ENCODE peak calls at places on chromosomes 5 and 9, in eight cellular contexts. N is cardiac fibroblast, U is neuronal stem cell, Y is fibroblast of mammary gland, E is upper lobe of left lung, C is foreskin fibroblast, K is uterus, F is A549. T is an unnamed sample.

GRCh38 chr9:13324988-13325387 is 45.5 kb upstream of the MPDZ start:
- DNase-seq in Y (peak; percentile 21), E (no peak), F (no peak), U (no peak), C (peak; percentile 1), N (peak; percentile 38), K (no peak), T (no peak)

GRCh38 chr5:116532762-116533525 is 41.7 kb downstream of the SEMA6A start:
- DNase-seq in C (no peak), U (no peak), Y (no peak), K (no peak), F (no peak), N (no peak), E (no peak), T (no peak)

GRCh38 chr5:145243016-145243415 is 592.1 kb downstream of the PRELID2 start:
- DNase-seq in N (no peak), F (no peak), U (peak; percentile 48), Y (no peak), C (no peak), K (no peak), E (no peak), T (no peak)

GRCh38 chr9:37100317-37100716 is 20.1 kb upstream of the ZCCHC7 start:
- DNase-seq in K (no peak), F (no peak), C (no peak), N (no peak), U (no peak), Y (no peak), E (no peak), T (no peak)

GRCh38 chr5:106780355-106780754 is 890.4 kb downstream of the EFNA5 start:
- DNase-seq in C (no peak), U (no peak), F (no peak), Y (no peak), K (no peak), N (no peak), E (no peak), T (no peak)

GRCh38 chr5:133438487-133438886 is 173.9 kb downstream of the FSTL4 start:
- DNase-seq in U (no peak), E (no peak), N (no peak), Y (no peak), K (no peak), C (no peak), F (no peak), T (no peak)

GRCh38 chr9:124489974-124490373 is 17.2 kb downstream of the NR5A1 start:
- DNase-seq in F (no peak), K (no peak), Y (no peak), N (no peak), C (no peak), U (no peak), E (no peak), T (no peak)

GRCh38 chr9:116482740-116483139 is 204.4 kb upstream of the TRIM32 start:
- DNase-seq in C (no peak), K (no peak), N (peak; percentile 76), E (peak; percentile 5), F (no peak), U (no peak), Y (no peak), T (no peak)

GRCh38 chr9:38228331-38229122 is 159.5 kb upstream of the SHB start:
- DNase-seq in F (no peak), E (no peak), K (no peak), C (no peak), N (no peak), Y (no peak), U (no peak), T (no peak)

GRCh38 chr5:97553829-97554452 is 370.9 kb upstream of the RIOK2 start:
- DNase-seq in N (no peak), C (no peak), F (no peak), Y (peak; percentile 58), K (no peak), U (no peak), E (no peak), T (no peak)

GRCh38 chr9:115924669-115924987 is 229.0 kb upstream of the PAPPA start:
- DNase-seq in E (no peak), K (no peak), F (no peak), Y (no peak), N (no peak), U (no peak), C (no peak), T (no peak)

GRCh38 chr5:94908889-94909480 is 290.5 kb downstream of the SLF1 start:
- DNase-seq in E (no peak), U (peak; percentile 24), N (peak; percentile 51), Y (peak; percentile 60), F (peak; percentile 28), K (no peak), C (peak; percentile 26), T (peak; percentile 10)

GRCh38 chr9:89010056-89010455 is 18.8 kb downstream of the S1PR3 start:
- DNase-seq in Y (no peak), N (no peak), U (no peak), E (no peak), F (no peak), K (no peak), C (no peak), T (no peak)

GRCh38 chr9:107213561-107214028 is 69.5 kb upstream of the RAD23B start:
- DNase-seq in U (no peak), F (peak; percentile 73), E (no peak), N (peak; percentile 90), C (peak; percentile 85), K (no peak), Y (peak; percentile 95), T (peak; percentile 31)

GRCh38 chr5:141838326-141839014 is 39.7 kb downstream of the PCDH1 start:
- DNase-seq in Y (no peak), F (no peak), C (no peak), E (peak; percentile 52), N (no peak), K (no peak), U (no peak), T (no peak)

GRCh38 chr5:172694061-172694460 is 53.0 kb downstream of the NEURL1B start:
- DNase-seq in Y (no peak), F (no peak), U (no peak), C (no peak), N (no peak), K (no peak), E (no peak), T (no peak)

GRCh38 chr9:33165263-33166151 is 1.6 kb downstream of the B4GALT1 start:
- DNase-seq in C (peak; percentile 89), F (peak; percentile 73), Y (peak; percentile 98), K (peak; percentile 57), E (no peak), N (peak; percentile 98), U (no peak), T (no peak)

GRCh38 chr9:136326061-136326776 is 1.1 kb upstream of the GPSM1 start:
- DNase-seq in N (peak; percentile 67), Y (peak; percentile 82), U (no peak), E (peak; percentile 82), F (no peak), K (no peak), C (peak; percentile 97), T (no peak)
- H3K4me3 ChIP-seq in N (no peak overlapping the region), Y (no peak overlapping the region), U (peak overlapping the region; percentile 92), E (no peak overlapping the region), F (no peak overlapping the region), K (peak overlapping the region; percentile 88), C (peak overlapping the region; percentile 4), T (no peak overlapping the region)

DNA sequence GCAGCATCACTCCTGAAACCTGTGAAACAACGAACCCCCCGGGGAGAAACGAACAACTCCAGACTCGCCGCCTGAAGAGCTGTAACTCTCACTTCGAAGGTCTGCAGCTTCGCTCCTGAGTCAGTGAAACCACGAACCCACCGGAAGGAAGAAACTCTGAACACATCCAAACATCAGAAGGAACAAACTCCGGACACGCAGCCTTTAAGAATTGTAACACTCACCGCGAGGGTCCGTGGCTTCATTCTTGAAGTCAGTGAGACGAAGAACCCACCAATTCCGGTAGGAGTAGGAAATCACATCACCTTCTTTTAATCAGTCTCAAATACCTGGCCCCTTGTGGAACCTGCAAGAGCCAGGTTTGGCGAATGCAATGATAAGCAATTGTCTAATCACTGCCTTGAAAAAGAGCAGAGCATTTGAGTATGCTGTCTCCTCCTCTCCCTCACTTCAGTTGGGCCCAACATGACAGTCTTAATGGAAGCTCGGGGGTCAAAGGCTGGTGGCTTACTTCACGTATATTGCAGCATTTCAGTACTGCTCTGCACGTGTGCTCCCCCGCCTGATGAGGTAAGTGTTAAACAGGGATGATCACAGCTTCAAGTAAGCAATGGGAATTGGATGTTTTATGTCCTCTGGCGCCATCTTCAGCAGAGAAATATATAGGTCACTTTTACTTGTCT is 471 bp downstream of the IRGM start:
- DNase-seq in N (peak; percentile 96), K (peak; percentile 22), U (peak; percentile 58), Y (peak; percentile 93), C (peak; percentile 84), F (peak; percentile 6), E (no peak), T (peak; percentile 93)
- H3K4me3 ChIP-seq in N (no peak overlapping the region), K (no peak overlapping the region), U (no peak overlapping the region), Y (no peak overlapping the region), C (no peak overlapping the region), F (no peak overlapping the region), E (peak overlapping the region; percentile 7), T (peak overlapping the region; percentile 30)

GRCh38 chr9:20376042-20376441 is 246.3 kb downstream of the MLLT3 start:
- DNase-seq in N (no peak), F (no peak), U (no peak), C (no peak), Y (no peak), E (no peak), K (no peak), T (no peak)
- H3K4me3 ChIP-seq in N (no peak overlapping the region), F (no peak overlapping the region), U (no peak overlapping the region), C (no peak overlapping the region), Y (no peak overlapping the region), E (no peak overlapping the region), K (no peak overlapping the region), T (no peak overlapping the region)

GRCh38 chr5:69491838-69492390 is 676 bp upstream of the OCLN start:
- DNase-seq in E (no peak), F (peak; percentile 12), U (no peak), Y (no peak), N (no peak), C (no peak), K (no peak), T (no peak)
- H3K4me3 ChIP-seq in E (peak overlapping the region; percentile 66), F (peak overlapping the region; percentile 95), U (peak overlapping the region; percentile 61), Y (peak overlapping the region; percentile 55), N (peak overlapping the region; percentile 52), C (peak overlapping the region; percentile 62), K (peak overlapping the region; percentile 36), T (peak overlapping the region; percentile 60)